ENCODE peak calls at places on chromosomes 16 and 17, in five cellular contexts. W is AG10803; Z is effector memory CD4-positive, alpha-beta T cell; A is amniotic stem cell; B is stimulated activated CD4-positive, alpha-beta T cell treated with anti-CD3 and anti-CD28 coated beads, Interleukin-1b, Interleukin-23, amount 100 ng/mL, for 24 hours. N is an unnamed sample.

GRCh38 chr16:4693296-4693955 is at the start of gene NUDT16L1:
- DNase-seq in W (peak), Z (peak), A (peak), B (peak), N (peak)

GRCh38 chr17:59366773-59367656 is 35.6 kb downstream of the YPEL2 start:
- DNase-seq in W (peak), Z (no peak), A (no peak), B (no peak), N (no peak)

GRCh38 chr16:50266337-50267091 is at the start of gene ADCY7:
- DNase-seq in W (peak), Z (peak), A (peak), B (peak), N (peak)

GRCh38 chr17:77717941-77718668 is 240.4 kb upstream of the TNRC6C start:
- DNase-seq in W (no peak), Z (no peak), A (no peak), B (no peak), N (no peak)

GRCh38 chr17:50258647-50259483 is 15.4 kb upstream of the TMEM92 start:
- DNase-seq in W (peak), Z (no peak), A (peak), B (no peak), N (peak)

GRCh38 chr16:85126731-85127662 is 14.7 kb upstream of the CIBAR2 start:
- DNase-seq in W (peak), Z (no peak), A (peak), B (peak), N (peak)

GRCh38 chr17:40443988-40444899 is 994 bp downstream of the IGFBP4 start:
- DNase-seq in W (no peak), Z (no peak), A (no peak), B (no peak), N (peak)

GRCh38 chr17:66983414-66984021 is 19.0 kb downstream of the CACNG4 start:
- DNase-seq in W (no peak), Z (no peak), A (no peak), B (no peak), N (no peak)

GRCh38 chr17:75737133-75737962 is 16.1 kb downstream of the ITGB4 start:
- DNase-seq in W (no peak), Z (no peak), A (no peak), B (no peak), N (no peak)

GRCh38 chr17:67610061-67610460 is 107.7 kb upstream of the NOL11 start:
- DNase-seq in W (no peak), Z (no peak), A (no peak), B (no peak), N (no peak)